ENCODE peak calls at places on chromosomes 4 and X, in five cellular contexts. One of them, this sample, is unnamed.

GRCh38 chr4:16225681-16225995 is 633 bp downstream of the TAPT1 start:
- DNase-seq in AG08396: no peak
- DNase-seq in hippocampal formation: no peak
- DNase-seq in stimulated activated CD4-positive, alpha-beta T cell treated with anti-CD3 and anti-CD28 coated beads, Interleukin-2, amount 100 ng/mL, for 48 hours: no peak
- DNase-seq in germinal center: no peak
- DNase-seq in this sample: peak

GRCh38 chr4:83362492-83363329 is 28.1 kb upstream of the HPSE start:
- DNase-seq in AG08396: no peak
- DNase-seq in hippocampal formation: no peak
- DNase-seq in stimulated activated CD4-positive, alpha-beta T cell treated with anti-CD3 and anti-CD28 coated beads, Interleukin-2, amount 100 ng/mL, for 48 hours: no peak
- DNase-seq in germinal center: no peak
- DNase-seq in this sample: peak

GRCh38 chr4:30720021-30720655 is at the start of gene PCDH7:
- DNase-seq in AG08396: peak
- DNase-seq in hippocampal formation: peak
- DNase-seq in stimulated activated CD4-positive, alpha-beta T cell treated with anti-CD3 and anti-CD28 coated beads, Interleukin-2, amount 100 ng/mL, for 48 hours: no peak
- DNase-seq in germinal center: no peak
- DNase-seq in this sample: peak

GRCh38 chr4:188145626-188146025 is 6.4 kb downstream of the TRIML1 start:
- DNase-seq in AG08396: no peak
- DNase-seq in hippocampal formation: no peak
- DNase-seq in stimulated activated CD4-positive, alpha-beta T cell treated with anti-CD3 and anti-CD28 coated beads, Interleukin-2, amount 100 ng/mL, for 48 hours: no peak
- DNase-seq in germinal center: no peak
- DNase-seq in this sample: no peak

GRCh38 chrX:22122510-22122909 is 90.4 kb downstream of the PHEX start:
- DNase-seq in AG08396: peak
- DNase-seq in hippocampal formation: no peak
- DNase-seq in stimulated activated CD4-positive, alpha-beta T cell treated with anti-CD3 and anti-CD28 coated beads, Interleukin-2, amount 100 ng/mL, for 48 hours: no peak
- DNase-seq in germinal center: no peak
- DNase-seq in this sample: peak

GRCh38 chrX:141220342-141221008 is 21.8 kb downstream of the SPANXC start:
- DNase-seq in AG08396: peak
- DNase-seq in hippocampal formation: no peak
- DNase-seq in stimulated activated CD4-positive, alpha-beta T cell treated with anti-CD3 and anti-CD28 coated beads, Interleukin-2, amount 100 ng/mL, for 48 hours: no peak
- DNase-seq in germinal center: no peak
- DNase-seq in this sample: peak

GRCh38 chrX:140524556-140524955 is 19.7 kb upstream of the SOX3 start:
- DNase-seq in AG08396: no peak
- DNase-seq in hippocampal formation: no peak
- DNase-seq in stimulated activated CD4-positive, alpha-beta T cell treated with anti-CD3 and anti-CD28 coated beads, Interleukin-2, amount 100 ng/mL, for 48 hours: no peak
- DNase-seq in germinal center: no peak
- DNase-seq in this sample: no peak

GRCh38 chr4:11451720-11452119 is 23.0 kb upstream of the HS3ST1 start:
- DNase-seq in AG08396: no peak
- DNase-seq in hippocampal formation: no peak
- DNase-seq in stimulated activated CD4-positive, alpha-beta T cell treated with anti-CD3 and anti-CD28 coated beads, Interleukin-2, amount 100 ng/mL, for 48 hours: no peak
- DNase-seq in germinal center: no peak
- DNase-seq in this sample: no peak

GRCh38 chrX:11688201-11688600 is 22.5 kb upstream of the ARHGAP6 start:
- DNase-seq in AG08396: no peak
- DNase-seq in hippocampal formation: no peak
- DNase-seq in stimulated activated CD4-positive, alpha-beta T cell treated with anti-CD3 and anti-CD28 coated beads, Interleukin-2, amount 100 ng/mL, for 48 hours: no peak
- DNase-seq in germinal center: no peak
- DNase-seq in this sample: no peak

GRCh38 chr4:112604590-112604989 is 32.1 kb downstream of the ZGRF1 start:
- DNase-seq in AG08396: peak
- DNase-seq in hippocampal formation: peak
- DNase-seq in stimulated activated CD4-positive, alpha-beta T cell treated with anti-CD3 and anti-CD28 coated beads, Interleukin-2, amount 100 ng/mL, for 48 hours: peak
- DNase-seq in germinal center: peak
- DNase-seq in this sample: peak

GRCh38 chrX:115719171-115719570 is 158.2 kb downstream of the PLS3 start:
- DNase-seq in AG08396: no peak
- DNase-seq in hippocampal formation: no peak
- DNase-seq in stimulated activated CD4-positive, alpha-beta T cell treated with anti-CD3 and anti-CD28 coated beads, Interleukin-2, amount 100 ng/mL, for 48 hours: no peak
- DNase-seq in germinal center: no peak
- DNase-seq in this sample: no peak